ENCODE peak calls at places on chromosomes 12 and 14, in four cellular contexts. One of them, this sample, is unnamed.

GRCh38 chr14:89419973-89420482 is 3.0 kb upstream of the FOXN3 start:
- DNase-seq in endodermal cell: no peak
- DNase-seq in SK-N-SH: no peak
- DNase-seq in stomach: no peak
- DNase-seq in this sample: no peak

GRCh38 chr14:65941091-65941490 is 528.6 kb downstream of the FUT8 start:
- DNase-seq in endodermal cell: no peak
- DNase-seq in stomach: no peak
- DNase-seq in SK-N-SH: no peak
- DNase-seq in this sample: no peak

GRCh38 chr14:68376067-68376810 is 416.6 kb downstream of the ZFP36L1 start:
- DNase-seq in stomach: no peak
- DNase-seq in endodermal cell: no peak
- DNase-seq in SK-N-SH: no peak
- DNase-seq in this sample: no peak

GRCh38 chr12:10722502-10722904 is 620 bp downstream of the YBX3 start:
- DNase-seq in SK-N-SH: peak
- DNase-seq in stomach: peak
- DNase-seq in endodermal cell: peak
- DNase-seq in this sample: peak

GRCh38 chr12:26651566-26652188 is 181.3 kb downstream of the ITPR2 start:
- DNase-seq in endodermal cell: peak
- DNase-seq in SK-N-SH: peak
- DNase-seq in stomach: peak
- DNase-seq in this sample: peak

GRCh38 chr14:59202031-59202430 is 13.6 kb downstream of the DAAM1 start:
- DNase-seq in SK-N-SH: no peak
- DNase-seq in stomach: no peak
- DNase-seq in endodermal cell: no peak
- DNase-seq in this sample: no peak

GRCh38 chr14:69013943-69014782 is 35.1 kb upstream of the ACTN1 start:
- DNase-seq in endodermal cell: peak
- DNase-seq in SK-N-SH: peak
- DNase-seq in stomach: peak
- DNase-seq in this sample: peak

GRCh38 chr14:55267816-55268215 is 3.4 kb upstream of the FBXO34 start:
- DNase-seq in stomach: no peak
- DNase-seq in SK-N-SH: no peak
- DNase-seq in endodermal cell: no peak
- DNase-seq in this sample: peak

GRCh38 chr12:46406352-46407027 is 33.9 kb upstream of the SLC38A2 start:
- DNase-seq in endodermal cell: peak
- DNase-seq in SK-N-SH: no peak
- DNase-seq in stomach: no peak
- DNase-seq in this sample: peak

GRCh38 chr14:73567951-73568885 is 795 bp upstream of the ACOT2 start:
- DNase-seq in stomach: no peak
- DNase-seq in endodermal cell: no peak
- DNase-seq in SK-N-SH: no peak
- DNase-seq in this sample: peak

GRCh38 chr12:25130741-25131188 is 64.2 kb downstream of the DNAI7 start:
- DNase-seq in stomach: no peak
- DNase-seq in endodermal cell: no peak
- DNase-seq in SK-N-SH: peak
- DNase-seq in this sample: peak

GRCh38 chr12:110248096-110248447 is 33.0 kb upstream of the ATP2A2 start:
- DNase-seq in stomach: peak
- DNase-seq in SK-N-SH: no peak
- DNase-seq in endodermal cell: no peak
- DNase-seq in this sample: no peak

GRCh38 chr12:128613821-128614220 is 209.9 kb downstream of the SLC15A4 start:
- DNase-seq in stomach: no peak
- DNase-seq in SK-N-SH: no peak
- DNase-seq in endodermal cell: peak
- DNase-seq in this sample: peak

GRCh38 chr12:95198914-95199313 is 18.4 kb downstream of the FGD6 start:
- DNase-seq in endodermal cell: no peak
- DNase-seq in stomach: no peak
- DNase-seq in SK-N-SH: no peak
- DNase-seq in this sample: peak

GRCh38 chr12:59388176-59388575 is 207.7 kb upstream of the SLC16A7 start:
- DNase-seq in SK-N-SH: no peak
- DNase-seq in stomach: no peak
- DNase-seq in endodermal cell: no peak
- DNase-seq in this sample: no peak

GRCh38 chr12:12020762-12021161 is 50.0 kb upstream of the BCL2L14 start:
- DNase-seq in endodermal cell: no peak
- DNase-seq in SK-N-SH: no peak
- DNase-seq in stomach: no peak
- DNase-seq in this sample: no peak

GRCh38 chr14:54329082-54329695 is 67.6 kb upstream of the CDKN3 start:
- DNase-seq in SK-N-SH: no peak
- DNase-seq in stomach: peak
- DNase-seq in endodermal cell: peak
- DNase-seq in this sample: peak

GRCh38 chr14:70721542-70721941 is 79.8 kb downstream of the TTC9 start:
- DNase-seq in SK-N-SH: no peak
- DNase-seq in endodermal cell: no peak
- DNase-seq in stomach: no peak
- DNase-seq in this sample: peak

GRCh38 chr12:6765634-6766581 is at the start of gene PTMS:
- DNase-seq in endodermal cell: peak
- DNase-seq in stomach: peak
- DNase-seq in SK-N-SH: peak
- DNase-seq in this sample: peak

GRCh38 chr12:104250366-104251125 is 35.0 kb downstream of the TXNRD1 start:
- DNase-seq in endodermal cell: no peak
- DNase-seq in SK-N-SH: no peak
- DNase-seq in stomach: no peak
- DNase-seq in this sample: no peak

GRCh38 chr12:82176761-82177490 is 181.3 kb downstream of the CCDC59 start:
- DNase-seq in stomach: no peak
- DNase-seq in SK-N-SH: no peak
- DNase-seq in endodermal cell: no peak
- DNase-seq in this sample: peak

GRCh38 chr12:132765366-132765765 is 3.7 kb upstream of the ANKLE2 start:
- DNase-seq in endodermal cell: no peak
- DNase-seq in stomach: no peak
- DNase-seq in SK-N-SH: no peak
- DNase-seq in this sample: no peak

GRCh38 chr12:59149995-59150642 is 229.8 kb upstream of the LRIG3 start:
- DNase-seq in stomach: no peak
- DNase-seq in endodermal cell: peak
- DNase-seq in SK-N-SH: peak
- DNase-seq in this sample: peak

GRCh38 chr12:5589055-5589454 is 157.1 kb downstream of the NTF3 start:
- DNase-seq in stomach: no peak
- DNase-seq in endodermal cell: no peak
- DNase-seq in SK-N-SH: no peak
- DNase-seq in this sample: no peak

GRCh38 chr12:47078733-47079364 is 572 bp upstream of the PCED1B start:
- DNase-seq in SK-N-SH: no peak
- DNase-seq in stomach: no peak
- DNase-seq in endodermal cell: peak
- DNase-seq in this sample: no peak

GRCh38 chr12:75890141-75890540 is 141.4 kb downstream of the PHLDA1 start:
- DNase-seq in endodermal cell: no peak
- DNase-seq in SK-N-SH: no peak
- DNase-seq in stomach: no peak
- DNase-seq in this sample: no peak

GRCh38 chr12:122862872-122863701 is 27.8 kb downstream of the HIP1R start:
- DNase-seq in stomach: peak
- DNase-seq in endodermal cell: peak
- DNase-seq in SK-N-SH: peak
- DNase-seq in this sample: no peak

GRCh38 chr12:84904051-84904450 is 8.5 kb downstream of the SLC6A15 start:
- DNase-seq in endodermal cell: no peak
- DNase-seq in SK-N-SH: no peak
- DNase-seq in stomach: no peak
- DNase-seq in this sample: no peak
- H3K4me3 ChIP-seq in endodermal cell: no peak
- H3K4me3 ChIP-seq in SK-N-SH: no peak
- H3K4me3 ChIP-seq in stomach: no peak
- H3K4me3 ChIP-seq in this sample: no peak

DNA sequence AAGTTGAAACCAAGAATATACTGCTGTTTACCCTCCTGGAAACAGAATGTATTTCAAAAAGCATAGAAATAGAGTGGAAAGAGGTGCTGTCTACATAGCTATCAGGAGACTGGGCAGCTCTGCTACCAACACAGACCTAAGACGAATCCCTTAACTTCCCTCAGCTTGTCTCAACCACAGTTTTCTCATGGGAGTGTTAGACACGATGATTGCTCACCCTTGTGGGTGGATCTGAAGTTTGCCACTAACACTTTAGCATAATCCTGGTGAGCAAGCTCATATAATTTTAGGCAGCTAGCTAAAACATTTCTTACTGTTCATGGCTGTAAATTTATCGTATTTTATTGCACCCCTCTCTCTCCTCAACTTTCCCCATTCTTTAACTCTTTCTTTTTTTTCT is 38.5 kb downstream of the C12orf75 start:
- DNase-seq in SK-N-SH: no peak
- DNase-seq in endodermal cell: no peak
- DNase-seq in stomach: no peak
- DNase-seq in this sample: peak
- TF ChIP-seq CTCF in SK-N-SH: no peak
- TF ChIP-seq CTCF in endodermal cell: no peak
- TF ChIP-seq CTCF in stomach: no peak
- TF ChIP-seq CTCF in this sample: peak

GRCh38 chr12:19161251-19161650 is 31.7 kb downstream of the PLEKHA5 start:
- DNase-seq in SK-N-SH: no peak
- DNase-seq in endodermal cell: no peak
- DNase-seq in stomach: no peak
- DNase-seq in this sample: no peak
- H3K4me3 ChIP-seq in SK-N-SH: no peak
- H3K4me3 ChIP-seq in endodermal cell: no peak
- H3K4me3 ChIP-seq in stomach: no peak
- H3K4me3 ChIP-seq in this sample: no peak

DNA sequence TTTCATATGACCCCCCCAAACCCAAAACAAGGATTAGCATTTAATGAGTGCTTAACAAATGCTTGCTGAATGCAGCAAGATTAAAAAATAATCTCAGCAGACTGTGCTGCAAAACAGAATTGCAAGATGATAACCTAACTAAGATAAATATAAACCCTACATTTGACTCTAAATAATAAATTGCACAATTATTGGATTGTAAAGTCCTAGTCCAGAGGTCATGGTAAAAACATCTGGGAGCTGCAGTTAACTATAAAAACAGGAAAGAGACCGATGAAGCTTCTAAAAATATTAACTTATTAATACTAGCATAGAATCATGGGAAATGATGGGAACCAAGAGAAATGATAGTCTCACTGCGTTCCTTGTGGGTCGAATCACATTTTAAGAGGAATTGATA is 37.2 kb downstream of the TSHR start:
- DNase-seq in SK-N-SH: no peak
- DNase-seq in endodermal cell: no peak
- DNase-seq in stomach: no peak
- DNase-seq in this sample: no peak
- TF ChIP-seq CTCF in SK-N-SH: no peak
- TF ChIP-seq CTCF in endodermal cell: no peak
- TF ChIP-seq CTCF in stomach: no peak
- TF ChIP-seq CTCF in this sample: no peak

GRCh38 chr12:117143008-117143532 is 43.9 kb upstream of the TESC start:
- DNase-seq in stomach: peak
- DNase-seq in SK-N-SH: peak
- DNase-seq in endodermal cell: no peak
- DNase-seq in this sample: peak
- H3K4me3 ChIP-seq in stomach: no peak
- H3K4me3 ChIP-seq in SK-N-SH: no peak
- H3K4me3 ChIP-seq in endodermal cell: no peak
- H3K4me3 ChIP-seq in this sample: no peak

GRCh38 chr12:68065163-68065562 is 75.9 kb downstream of the IFNG-AS1 start:
- DNase-seq in endodermal cell: no peak
- DNase-seq in SK-N-SH: no peak
- DNase-seq in stomach: no peak
- DNase-seq in this sample: no peak

GRCh38 chr12:68065687-68066086 is 76.4 kb downstream of the IFNG-AS1 start:
- DNase-seq in SK-N-SH: no peak
- DNase-seq in stomach: no peak
- DNase-seq in endodermal cell: no peak
- DNase-seq in this sample: no peak

GRCh38 chr12:68070957-68071356 is 81.7 kb downstream of the IFNG-AS1 start:
- DNase-seq in endodermal cell: no peak
- DNase-seq in SK-N-SH: no peak
- DNase-seq in stomach: no peak
- DNase-seq in this sample: no peak

GRCh38 chr12:68069276-68069675 is 80.0 kb downstream of the IFNG-AS1 start:
- DNase-seq in endodermal cell: no peak
- DNase-seq in stomach: no peak
- DNase-seq in SK-N-SH: no peak
- DNase-seq in this sample: no peak

GRCh38 chr12:68067762-68068376 is 78.6 kb downstream of the IFNG-AS1 start:
- DNase-seq in SK-N-SH: no peak
- DNase-seq in endodermal cell: peak
- DNase-seq in stomach: no peak
- DNase-seq in this sample: peak
- TF ChIP-seq CTCF in SK-N-SH: peak
- TF ChIP-seq CTCF in endodermal cell: peak
- TF ChIP-seq CTCF in stomach: no peak
- TF ChIP-seq CTCF in this sample: peak

GRCh38 chr12:9387450-9387849 is 179.3 kb upstream of the PZP start:
- DNase-seq in endodermal cell: no peak
- DNase-seq in SK-N-SH: no peak
- DNase-seq in stomach: no peak
- DNase-seq in this sample: no peak

GRCh38 chr12:9389796-9390195 is 181.6 kb upstream of the PZP start:
- DNase-seq in stomach: no peak
- DNase-seq in endodermal cell: peak
- DNase-seq in SK-N-SH: no peak
- DNase-seq in this sample: peak

GRCh38 chr12:9391751-9392240 is 183.6 kb upstream of the PZP start:
- DNase-seq in SK-N-SH: no peak
- DNase-seq in stomach: no peak
- DNase-seq in endodermal cell: peak
- DNase-seq in this sample: no peak

GRCh38 chr12:9390761-9391160 is 182.6 kb upstream of the PZP start:
- DNase-seq in endodermal cell: no peak
- DNase-seq in stomach: no peak
- DNase-seq in SK-N-SH: no peak
- DNase-seq in this sample: no peak

DNA sequence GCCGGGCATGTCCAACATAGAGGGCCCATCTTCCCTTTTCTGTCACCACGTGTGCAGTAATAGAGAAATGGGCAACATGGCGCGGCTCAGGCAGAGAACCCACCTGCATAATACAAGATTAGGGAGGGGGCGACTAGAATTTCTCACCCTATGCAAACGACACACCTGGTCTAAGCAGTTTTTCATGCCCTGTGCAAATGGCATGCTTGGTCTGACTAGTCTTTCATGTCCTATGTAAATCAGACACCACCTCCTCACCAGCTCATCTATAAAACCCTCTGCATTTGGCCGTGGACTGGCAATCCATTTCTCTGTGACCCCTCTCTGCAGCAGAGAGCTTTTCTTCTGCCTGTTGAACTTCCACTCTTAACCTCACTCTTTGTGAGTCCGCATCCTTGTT is 180.2 kb upstream of the PZP start:
- DNase-seq in SK-N-SH: no peak
- DNase-seq in stomach: no peak
- DNase-seq in endodermal cell: peak
- DNase-seq in this sample: no peak
- H3K4me3 ChIP-seq in SK-N-SH: no peak
- H3K4me3 ChIP-seq in stomach: no peak
- H3K4me3 ChIP-seq in endodermal cell: no peak
- H3K4me3 ChIP-seq in this sample: no peak